ENCODE peak calls at places on chromosomes 5 and 9, in nine cellular contexts. One of them, this sample, is unnamed.

GRCh38 chr9:91933556-91934352 is 16.3 kb downstream of the ROR2 start:
- DNase-seq in left ventricle myocardium inferior: no peak
- DNase-seq in GM23338: no peak
- DNase-seq in HCT116: no peak
- DNase-seq in OCI-LY7: no peak
- DNase-seq in tibial artery: no peak
- DNase-seq in heart right ventricle: no peak
- DNase-seq in psoas muscle: no peak
- DNase-seq in lower lobe of right lung: no peak
- DNase-seq in this sample: no peak

GRCh38 chr5:10264569-10264968 is 14.5 kb downstream of the CCT5 start:
- DNase-seq in GM23338: no peak
- DNase-seq in tibial artery: no peak
- DNase-seq in HCT116: no peak
- DNase-seq in left ventricle myocardium inferior: no peak
- DNase-seq in lower lobe of right lung: no peak
- DNase-seq in heart right ventricle: no peak
- DNase-seq in OCI-LY7: no peak
- DNase-seq in psoas muscle: no peak
- DNase-seq in this sample: peak

GRCh38 chr5:163565492-163565891 is 60.1 kb downstream of the MAT2B start:
- DNase-seq in heart right ventricle: no peak
- DNase-seq in psoas muscle: no peak
- DNase-seq in lower lobe of right lung: no peak
- DNase-seq in left ventricle myocardium inferior: no peak
- DNase-seq in GM23338: peak
- DNase-seq in HCT116: no peak
- DNase-seq in OCI-LY7: no peak
- DNase-seq in tibial artery: no peak
- DNase-seq in this sample: no peak

GRCh38 chr5:24644757-24645156 is at the start of gene CDH10:
- DNase-seq in tibial artery: no peak
- DNase-seq in OCI-LY7: no peak
- DNase-seq in lower lobe of right lung: peak
- DNase-seq in HCT116: no peak
- DNase-seq in psoas muscle: no peak
- DNase-seq in GM23338: peak
- DNase-seq in heart right ventricle: no peak
- DNase-seq in left ventricle myocardium inferior: no peak
- DNase-seq in this sample: no peak

GRCh38 chr9:90009447-90009846 is 404.6 kb downstream of the GADD45G start:
- DNase-seq in GM23338: no peak
- DNase-seq in psoas muscle: no peak
- DNase-seq in OCI-LY7: peak
- DNase-seq in left ventricle myocardium inferior: peak
- DNase-seq in heart right ventricle: no peak
- DNase-seq in tibial artery: peak
- DNase-seq in lower lobe of right lung: peak
- DNase-seq in HCT116: no peak
- DNase-seq in this sample: no peak

GRCh38 chr9:80522465-80522864 is 950.7 kb downstream of the TLE4 start:
- DNase-seq in GM23338: no peak
- DNase-seq in psoas muscle: no peak
- DNase-seq in HCT116: no peak
- DNase-seq in tibial artery: no peak
- DNase-seq in heart right ventricle: no peak
- DNase-seq in OCI-LY7: no peak
- DNase-seq in left ventricle myocardium inferior: no peak
- DNase-seq in lower lobe of right lung: no peak
- DNase-seq in this sample: no peak

GRCh38 chr9:114953917-114954316 is 23.5 kb upstream of the TNFSF8 start:
- DNase-seq in OCI-LY7: no peak
- DNase-seq in psoas muscle: no peak
- DNase-seq in HCT116: no peak
- DNase-seq in lower lobe of right lung: no peak
- DNase-seq in GM23338: no peak
- DNase-seq in heart right ventricle: peak
- DNase-seq in tibial artery: peak
- DNase-seq in left ventricle myocardium inferior: no peak
- DNase-seq in this sample: peak

GRCh38 chr9:129737479-129738269 is 15.2 kb downstream of the PTGES start:
- DNase-seq in HCT116: peak
- DNase-seq in psoas muscle: peak
- DNase-seq in tibial artery: peak
- DNase-seq in OCI-LY7: peak
- DNase-seq in GM23338: peak
- DNase-seq in left ventricle myocardium inferior: peak
- DNase-seq in heart right ventricle: peak
- DNase-seq in lower lobe of right lung: peak
- DNase-seq in this sample: no peak

GRCh38 chr9:93064392-93065124 is 6.1 kb downstream of the SUSD3 start:
- DNase-seq in HCT116: no peak
- DNase-seq in heart right ventricle: no peak
- DNase-seq in GM23338: no peak
- DNase-seq in psoas muscle: peak
- DNase-seq in left ventricle myocardium inferior: peak
- DNase-seq in OCI-LY7: peak
- DNase-seq in lower lobe of right lung: peak
- DNase-seq in tibial artery: no peak
- DNase-seq in this sample: no peak

DNA sequence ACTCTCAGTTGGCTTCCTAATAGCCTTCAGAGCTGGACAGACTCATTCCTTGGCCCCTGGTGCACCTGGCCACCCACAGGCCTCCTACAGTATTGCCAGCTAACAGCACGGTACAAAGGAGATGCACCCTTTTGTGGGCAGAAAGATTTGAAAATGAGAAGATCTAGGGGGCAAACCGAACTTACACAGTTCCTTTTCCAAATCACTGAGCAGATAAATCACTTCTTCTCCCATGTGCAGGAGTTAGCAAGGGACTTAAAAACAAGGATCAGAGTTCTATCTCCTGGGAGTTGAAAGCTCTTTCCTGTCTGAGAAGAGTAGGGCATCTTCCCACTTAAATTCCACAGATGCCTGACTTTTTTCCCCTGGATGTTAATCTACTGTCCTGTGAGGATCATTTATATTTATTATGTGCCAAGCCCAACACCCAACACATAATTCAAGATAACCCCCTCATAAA is 207.4 kb upstream of the DAPK1 start:
- DNase-seq in HCT116: no peak
- DNase-seq in psoas muscle: no peak
- DNase-seq in lower lobe of right lung: no peak
- DNase-seq in tibial artery: no peak
- DNase-seq in heart right ventricle: no peak
- DNase-seq in GM23338: peak
- DNase-seq in left ventricle myocardium inferior: no peak
- DNase-seq in OCI-LY7: no peak
- DNase-seq in this sample: no peak
- TF ChIP-seq CTCF in HCT116: peak
- TF ChIP-seq CTCF in psoas muscle: peak
- TF ChIP-seq CTCF in lower lobe of right lung: no peak
- TF ChIP-seq CTCF in tibial artery: peak
- TF ChIP-seq CTCF in heart right ventricle: no peak
- TF ChIP-seq CTCF in GM23338: peak
- TF ChIP-seq CTCF in left ventricle myocardium inferior: no peak
- TF ChIP-seq CTCF in OCI-LY7: no peak
- TF ChIP-seq CTCF in this sample: peak

GRCh38 chr9:130939405-130939941 is 426 bp upstream of the FIBCD1 start:
- DNase-seq in OCI-LY7: no peak
- DNase-seq in HCT116: no peak
- DNase-seq in lower lobe of right lung: no peak
- DNase-seq in GM23338: peak
- DNase-seq in left ventricle myocardium inferior: no peak
- DNase-seq in heart right ventricle: no peak
- DNase-seq in tibial artery: no peak
- DNase-seq in psoas muscle: no peak
- DNase-seq in this sample: no peak

GRCh38 chr9:130940023-130940549 is 1.0 kb upstream of the FIBCD1 start:
- DNase-seq in OCI-LY7: no peak
- DNase-seq in heart right ventricle: no peak
- DNase-seq in lower lobe of right lung: no peak
- DNase-seq in tibial artery: no peak
- DNase-seq in GM23338: peak
- DNase-seq in left ventricle myocardium inferior: no peak
- DNase-seq in HCT116: no peak
- DNase-seq in psoas muscle: no peak
- DNase-seq in this sample: no peak

GRCh38 chr9:130937146-130938076 is 1.6 kb downstream of the FIBCD1 start:
- DNase-seq in left ventricle myocardium inferior: no peak
- DNase-seq in psoas muscle: no peak
- DNase-seq in tibial artery: no peak
- DNase-seq in lower lobe of right lung: no peak
- DNase-seq in heart right ventricle: no peak
- DNase-seq in OCI-LY7: no peak
- DNase-seq in GM23338: no peak
- DNase-seq in HCT116: no peak
- DNase-seq in this sample: no peak

GRCh38 chr9:130938184-130938651 is 829 bp downstream of the FIBCD1 start:
- DNase-seq in left ventricle myocardium inferior: no peak
- DNase-seq in OCI-LY7: no peak
- DNase-seq in lower lobe of right lung: no peak
- DNase-seq in GM23338: no peak
- DNase-seq in tibial artery: no peak
- DNase-seq in heart right ventricle: no peak
- DNase-seq in HCT116: no peak
- DNase-seq in psoas muscle: no peak
- DNase-seq in this sample: no peak

GRCh38 chr9:130938652-130939404 is at the start of gene FIBCD1:
- DNase-seq in heart right ventricle: no peak
- DNase-seq in lower lobe of right lung: no peak
- DNase-seq in OCI-LY7: peak
- DNase-seq in HCT116: peak
- DNase-seq in psoas muscle: no peak
- DNase-seq in tibial artery: no peak
- DNase-seq in GM23338: peak
- DNase-seq in left ventricle myocardium inferior: no peak
- DNase-seq in this sample: no peak
- H3K4me3 ChIP-seq in heart right ventricle: peak
- H3K4me3 ChIP-seq in lower lobe of right lung: peak
- H3K4me3 ChIP-seq in OCI-LY7: no peak
- H3K4me3 ChIP-seq in HCT116: peak
- H3K4me3 ChIP-seq in psoas muscle: peak
- H3K4me3 ChIP-seq in tibial artery: peak
- H3K4me3 ChIP-seq in GM23338: peak
- H3K4me3 ChIP-seq in left ventricle myocardium inferior: peak
- H3K4me3 ChIP-seq in this sample: peak

GRCh38 chr5:176653986-176654385 is 6.7 kb downstream of the TSPAN17 start:
- DNase-seq in GM23338: no peak
- DNase-seq in heart right ventricle: no peak
- DNase-seq in HCT116: no peak
- DNase-seq in OCI-LY7: no peak
- DNase-seq in psoas muscle: no peak
- DNase-seq in lower lobe of right lung: no peak
- DNase-seq in left ventricle myocardium inferior: no peak
- DNase-seq in tibial artery: no peak
- DNase-seq in this sample: no peak

GRCh38 chr5:176650354-176650884 is 3.1 kb downstream of the TSPAN17 start:
- DNase-seq in left ventricle myocardium inferior: no peak
- DNase-seq in psoas muscle: no peak
- DNase-seq in heart right ventricle: no peak
- DNase-seq in tibial artery: no peak
- DNase-seq in HCT116: no peak
- DNase-seq in OCI-LY7: no peak
- DNase-seq in lower lobe of right lung: no peak
- DNase-seq in GM23338: peak
- DNase-seq in this sample: no peak

GRCh38 chr5:176651472-176651980 is 4.2 kb downstream of the TSPAN17 start:
- DNase-seq in OCI-LY7: no peak
- DNase-seq in psoas muscle: no peak
- DNase-seq in tibial artery: no peak
- DNase-seq in left ventricle myocardium inferior: no peak
- DNase-seq in lower lobe of right lung: no peak
- DNase-seq in HCT116: no peak
- DNase-seq in GM23338: peak
- DNase-seq in heart right ventricle: no peak
- DNase-seq in this sample: no peak

GRCh38 chr5:176653401-176653800 is 6.1 kb downstream of the TSPAN17 start:
- DNase-seq in OCI-LY7: no peak
- DNase-seq in lower lobe of right lung: no peak
- DNase-seq in heart right ventricle: no peak
- DNase-seq in GM23338: no peak
- DNase-seq in psoas muscle: no peak
- DNase-seq in tibial artery: no peak
- DNase-seq in left ventricle myocardium inferior: no peak
- DNase-seq in HCT116: no peak
- DNase-seq in this sample: no peak

GRCh38 chr5:176652136-176652535 is 4.9 kb downstream of the TSPAN17 start:
- DNase-seq in heart right ventricle: no peak
- DNase-seq in lower lobe of right lung: no peak
- DNase-seq in left ventricle myocardium inferior: no peak
- DNase-seq in psoas muscle: no peak
- DNase-seq in tibial artery: no peak
- DNase-seq in OCI-LY7: no peak
- DNase-seq in GM23338: peak
- DNase-seq in HCT116: no peak
- DNase-seq in this sample: no peak
- TF ChIP-seq CTCF in heart right ventricle: no peak
- TF ChIP-seq CTCF in lower lobe of right lung: no peak
- TF ChIP-seq CTCF in left ventricle myocardium inferior: no peak
- TF ChIP-seq CTCF in psoas muscle: no peak
- TF ChIP-seq CTCF in tibial artery: no peak
- TF ChIP-seq CTCF in OCI-LY7: no peak
- TF ChIP-seq CTCF in GM23338: no peak
- TF ChIP-seq CTCF in HCT116: no peak
- TF ChIP-seq CTCF in this sample: no peak

GRCh38 chr5:1295650-1296037 is 776 bp upstream of the TERT start:
- DNase-seq in OCI-LY7: no peak
- DNase-seq in HCT116: no peak
- DNase-seq in lower lobe of right lung: peak
- DNase-seq in psoas muscle: peak
- DNase-seq in heart right ventricle: no peak
- DNase-seq in GM23338: no peak
- DNase-seq in left ventricle myocardium inferior: peak
- DNase-seq in tibial artery: no peak
- DNase-seq in this sample: no peak

GRCh38 chr5:1292846-1293415 is 1.9 kb downstream of the TERT start:
- DNase-seq in tibial artery: no peak
- DNase-seq in OCI-LY7: peak
- DNase-seq in heart right ventricle: no peak
- DNase-seq in psoas muscle: peak
- DNase-seq in GM23338: no peak
- DNase-seq in lower lobe of right lung: no peak
- DNase-seq in left ventricle myocardium inferior: no peak
- DNase-seq in HCT116: no peak
- DNase-seq in this sample: no peak

GRCh38 chr5:1293997-1294838 is 650 bp downstream of the TERT start:
- DNase-seq in psoas muscle: peak
- DNase-seq in HCT116: no peak
- DNase-seq in lower lobe of right lung: no peak
- DNase-seq in OCI-LY7: peak
- DNase-seq in tibial artery: no peak
- DNase-seq in GM23338: peak
- DNase-seq in heart right ventricle: no peak
- DNase-seq in left ventricle myocardium inferior: no peak
- DNase-seq in this sample: no peak

GRCh38 chr5:1293416-1293996 is 1.4 kb downstream of the TERT start:
- DNase-seq in left ventricle myocardium inferior: no peak
- DNase-seq in OCI-LY7: peak
- DNase-seq in HCT116: no peak
- DNase-seq in heart right ventricle: no peak
- DNase-seq in psoas muscle: peak
- DNase-seq in lower lobe of right lung: no peak
- DNase-seq in tibial artery: no peak
- DNase-seq in GM23338: no peak
- DNase-seq in this sample: no peak

GRCh38 chr5:1294839-1295649 is at the start of gene TERT:
- DNase-seq in heart right ventricle: no peak
- DNase-seq in psoas muscle: peak
- DNase-seq in left ventricle myocardium inferior: no peak
- DNase-seq in HCT116: no peak
- DNase-seq in GM23338: peak
- DNase-seq in lower lobe of right lung: peak
- DNase-seq in OCI-LY7: peak
- DNase-seq in tibial artery: no peak
- DNase-seq in this sample: no peak
- H3K4me3 ChIP-seq in heart right ventricle: no peak
- H3K4me3 ChIP-seq in psoas muscle: no peak
- H3K4me3 ChIP-seq in left ventricle myocardium inferior: peak
- H3K4me3 ChIP-seq in HCT116: peak
- H3K4me3 ChIP-seq in GM23338: peak
- H3K4me3 ChIP-seq in lower lobe of right lung: peak
- H3K4me3 ChIP-seq in OCI-LY7: peak
- H3K4me3 ChIP-seq in tibial artery: no peak
- H3K4me3 ChIP-seq in this sample: no peak

This sample was measured in AG04449.